ENCODE peak calls at places on chromosomes 6 and 20, in seven cellular contexts. One of them, this sample, is unnamed.

GRCh38 chr6:19477563-19477962 is 359.6 kb upstream of the ID4 start:
- DNase-seq in trophoblast cell: peak
- DNase-seq in H9: no peak
- DNase-seq in IMR-90: no peak
- DNase-seq in neuronal stem cell: no peak
- DNase-seq in H1: no peak
- DNase-seq in mesendoderm: no peak
- DNase-seq in this sample: no peak

GRCh38 chr6:11264100-11264499 is 31.6 kb upstream of the NEDD9 start:
- DNase-seq in H9: peak
- DNase-seq in IMR-90: no peak
- DNase-seq in H1: no peak
- DNase-seq in neuronal stem cell: no peak
- DNase-seq in trophoblast cell: no peak
- DNase-seq in mesendoderm: no peak
- DNase-seq in this sample: no peak

GRCh38 chr6:168404560-168404959 is 36.4 kb upstream of the SMOC2 start:
- DNase-seq in trophoblast cell: no peak
- DNase-seq in IMR-90: no peak
- DNase-seq in H1: no peak
- DNase-seq in H9: peak
- DNase-seq in mesendoderm: no peak
- DNase-seq in neuronal stem cell: no peak
- DNase-seq in this sample: no peak

GRCh38 chr6:156617376-156617775 is 159.8 kb upstream of the ARID1B start:
- DNase-seq in H9: no peak
- DNase-seq in H1: no peak
- DNase-seq in neuronal stem cell: no peak
- DNase-seq in IMR-90: no peak
- DNase-seq in trophoblast cell: peak
- DNase-seq in mesendoderm: no peak
- DNase-seq in this sample: no peak

GRCh38 chr20:48718914-48719578 is 108.8 kb downstream of the PREX1 start:
- DNase-seq in trophoblast cell: no peak
- DNase-seq in IMR-90: no peak
- DNase-seq in neuronal stem cell: no peak
- DNase-seq in mesendoderm: no peak
- DNase-seq in H1: no peak
- DNase-seq in H9: no peak
- DNase-seq in this sample: no peak

GRCh38 chr20:9068896-9069663 is at the start of gene PLCB4:
- DNase-seq in trophoblast cell: peak
- DNase-seq in H1: no peak
- DNase-seq in mesendoderm: peak
- DNase-seq in H9: peak
- DNase-seq in IMR-90: peak
- DNase-seq in neuronal stem cell: peak
- DNase-seq in this sample: peak

GRCh38 chr6:6870914-6871313 is 236.8 kb upstream of the RREB1 start:
- DNase-seq in H9: no peak
- DNase-seq in IMR-90: no peak
- DNase-seq in trophoblast cell: no peak
- DNase-seq in H1: no peak
- DNase-seq in neuronal stem cell: no peak
- DNase-seq in mesendoderm: no peak
- DNase-seq in this sample: no peak

GRCh38 chr6:37667050-37667814 is 30.5 kb downstream of the MDGA1 start:
- DNase-seq in neuronal stem cell: no peak
- DNase-seq in mesendoderm: peak
- DNase-seq in trophoblast cell: no peak
- DNase-seq in H1: no peak
- DNase-seq in IMR-90: peak
- DNase-seq in H9: no peak
- DNase-seq in this sample: peak

GRCh38 chr6:119856136-119856535 is 506.6 kb upstream of the MAN1A1 start:
- DNase-seq in mesendoderm: no peak
- DNase-seq in IMR-90: no peak
- DNase-seq in H9: no peak
- DNase-seq in neuronal stem cell: no peak
- DNase-seq in H1: no peak
- DNase-seq in trophoblast cell: peak
- DNase-seq in this sample: peak

GRCh38 chr6:115363379-115363778 is 697.3 kb downstream of the FRK start:
- DNase-seq in mesendoderm: no peak
- DNase-seq in H1: no peak
- DNase-seq in trophoblast cell: no peak
- DNase-seq in H9: no peak
- DNase-seq in neuronal stem cell: no peak
- DNase-seq in IMR-90: no peak
- DNase-seq in this sample: no peak
- H2BK5ac ChIP-seq in mesendoderm: no peak
- H2BK5ac ChIP-seq in H1: no peak
- H2BK5ac ChIP-seq in trophoblast cell: no peak
- H2BK5ac ChIP-seq in H9: no peak
- H2BK5ac ChIP-seq in neuronal stem cell: no peak
- H2BK5ac ChIP-seq in IMR-90: no peak
- H2BK5ac ChIP-seq in this sample: no peak

GRCh38 chr6:112027942-112028674 is 25.8 kb upstream of the CCN6 start:
- DNase-seq in H1: no peak
- DNase-seq in H9: no peak
- DNase-seq in mesendoderm: peak
- DNase-seq in neuronal stem cell: no peak
- DNase-seq in trophoblast cell: no peak
- DNase-seq in IMR-90: no peak
- DNase-seq in this sample: peak
- H2BK5ac ChIP-seq in H1: no peak
- H2BK5ac ChIP-seq in H9: no peak
- H2BK5ac ChIP-seq in mesendoderm: no peak
- H2BK5ac ChIP-seq in neuronal stem cell: no peak
- H2BK5ac ChIP-seq in trophoblast cell: no peak
- H2BK5ac ChIP-seq in IMR-90: no peak
- H2BK5ac ChIP-seq in this sample: no peak

GRCh38 chr20:36218380-36219064 is 17.8 kb upstream of the AAR2 start:
- DNase-seq in neuronal stem cell: no peak
- DNase-seq in H9: no peak
- DNase-seq in IMR-90: no peak
- DNase-seq in trophoblast cell: no peak
- DNase-seq in H1: no peak
- DNase-seq in mesendoderm: no peak
- DNase-seq in this sample: no peak
- H2BK5ac ChIP-seq in neuronal stem cell: no peak
- H2BK5ac ChIP-seq in H9: no peak
- H2BK5ac ChIP-seq in IMR-90: no peak
- H2BK5ac ChIP-seq in trophoblast cell: no peak
- H2BK5ac ChIP-seq in H1: no peak
- H2BK5ac ChIP-seq in mesendoderm: no peak
- H2BK5ac ChIP-seq in this sample: no peak

GRCh38 chr20:57748601-57749130 is 38.9 kb upstream of the PMEPA1 start:
- DNase-seq in H1: no peak
- DNase-seq in H9: no peak
- DNase-seq in IMR-90: peak
- DNase-seq in neuronal stem cell: peak
- DNase-seq in mesendoderm: peak
- DNase-seq in trophoblast cell: peak
- DNase-seq in this sample: peak
- H2BK5ac ChIP-seq in H1: no peak
- H2BK5ac ChIP-seq in H9: no peak
- H2BK5ac ChIP-seq in IMR-90: no peak
- H2BK5ac ChIP-seq in neuronal stem cell: peak
- H2BK5ac ChIP-seq in mesendoderm: no peak
- H2BK5ac ChIP-seq in trophoblast cell: no peak
- H2BK5ac ChIP-seq in this sample: no peak

This sample was measured in mesenchymal stem cell.